ENCODE peak calls at places on chromosomes 2 and 18, in six cellular contexts. I is mucosa of descending colon, Z is kidney, W is heart left ventricle, K is uterus, R is psoas muscle. V is an unnamed sample.
A peak's percentile ranks its signal among the peaks of the same experiment; 100 is the strongest.

GRCh38 chr2:117411983-117412382 is 402.5 kb upstream of the DDX18 start:
- DNase-seq in I (no peak), Z (no peak), W (no peak), K (no peak), R (no peak), V (no peak)

GRCh38 chr2:240811346-240812300 is 8.4 kb downstream of the KIF1A start:
- DNase-seq in I (no peak), Z (peak; percentile 56), W (peak; percentile 51), K (no peak), R (no peak), V (peak; percentile 51)

GRCh38 chr18:69774831-69775230 is 172.8 kb downstream of the CD226 start:
- DNase-seq in I (no peak), Z (no peak), W (no peak), K (no peak), R (no peak), V (no peak)

GRCh38 chr18:49013961-49014604 is 63.3 kb upstream of the SMAD7 start:
- DNase-seq in I (no peak), Z (peak; percentile 60), W (no peak), K (peak; percentile 7), R (peak; percentile 35), V (peak; percentile 32)

GRCh38 chr2:53286336-53286735 is 481.3 kb upstream of the CHAC2 start:
- DNase-seq in I (no peak), Z (no peak), W (no peak), K (no peak), R (no peak), V (no peak)

GRCh38 chr2:176123847-176124273 is 1.3 kb downstream of the HOXD9 start:
- DNase-seq in I (no peak), Z (peak; percentile 63), W (no peak), K (peak; percentile 31), R (no peak), V (no peak)

GRCh38 chr2:134411828-134412638 is 158.2 kb downstream of the MGAT5 start:
- DNase-seq in I (peak; percentile 66), Z (peak; percentile 79), W (no peak), K (peak; percentile 65), R (peak; percentile 69), V (no peak)

GRCh38 chr2:172640389-172640788 is 84.5 kb downstream of the PDK1 start:
- DNase-seq in I (no peak), Z (no peak), W (no peak), K (no peak), R (no peak), V (no peak)

GRCh38 chr2:128394004-128394730 is 75.5 kb upstream of the HS6ST1 start:
- DNase-seq in I (no peak), Z (peak; percentile 61), W (no peak), K (no peak), R (peak; percentile 6), V (peak; percentile 22)

GRCh38 chr2:232230557-232230956 is 148.0 kb upstream of the ALPP start:
- DNase-seq in I (no peak), Z (no peak), W (no peak), K (no peak), R (no peak), V (no peak)

GRCh38 chr2:39394427-39395002 is 42.6 kb downstream of the MAP4K3 start:
- DNase-seq in I (no peak), Z (no peak), W (no peak), K (no peak), R (no peak), V (no peak)

GRCh38 chr2:127102464-127103242 is 4.3 kb downstream of the BIN1 start:
- DNase-seq in I (no peak), Z (peak; percentile 54), W (no peak), K (peak; percentile 11), R (peak; percentile 58), V (no peak)

GRCh38 chr2:205892141-205893064 is 193.6 kb downstream of the INO80D start:
- DNase-seq in I (no peak), Z (no peak), W (no peak), K (no peak), R (no peak), V (no peak)

GRCh38 chr18:26546170-26546874 is 2.0 kb downstream of the KCTD1 start:
- DNase-seq in I (no peak), Z (no peak), W (no peak), K (no peak), R (no peak), V (no peak)

GRCh38 chr2:99562516-99562915 is 72.7 kb upstream of the REV1 start:
- DNase-seq in I (no peak), Z (no peak), W (no peak), K (no peak), R (no peak), V (no peak)

GRCh38 chr18:62935994-62936393 is 220.7 kb downstream of the PHLPP1 start:
- DNase-seq in I (no peak), Z (no peak), W (no peak), K (no peak), R (no peak), V (no peak)

GRCh38 chr2:26519396-26519991 is 41.6 kb upstream of the OTOF start:
- DNase-seq in I (no peak), Z (no peak), W (no peak), K (no peak), R (no peak), V (no peak)

GRCh38 chr2:169082995-169083394 is 13.6 kb downstream of the DHRS9 start:
- DNase-seq in I (no peak), Z (no peak), W (no peak), K (no peak), R (no peak), V (no peak)

GRCh38 chr18:9516437-9517064 is 41.2 kb downstream of the RALBP1 start:
- DNase-seq in I (no peak), Z (no peak), W (no peak), K (no peak), R (no peak), V (no peak)

GRCh38 chr18:26429535-26429934 is 118.8 kb downstream of the KCTD1 start:
- DNase-seq in I (no peak), Z (no peak), W (no peak), K (no peak), R (no peak), V (no peak)

GRCh38 chr2:115609978-115610377 is 1167.5 kb downstream of the DPP10 start:
- DNase-seq in I (no peak), Z (no peak), W (no peak), K (no peak), R (no peak), V (no peak)

GRCh38 chr18:59957957-59958356 is 58.2 kb downstream of the PMAIP1 start:
- DNase-seq in I (peak; percentile 55), Z (no peak), W (no peak), K (no peak), R (no peak), V (no peak)

GRCh38 chr18:75438891-75439290 is 11.4 kb upstream of the SMIM21 start:
- DNase-seq in I (no peak), Z (no peak), W (no peak), K (no peak), R (no peak), V (no peak)

GRCh38 chr2:192016265-192016664 is 169.4 kb upstream of the CAVIN2 start:
- DNase-seq in I (no peak), Z (no peak), W (no peak), K (no peak), R (no peak), V (no peak)

GRCh38 chr2:23530121-23530908 is 145.3 kb downstream of the KLHL29 start:
- DNase-seq in I (no peak), Z (no peak), W (no peak), K (no peak), R (no peak), V (no peak)

GRCh38 chr2:96129528-96130120 is 8.7 kb downstream of the ASTL start:
- DNase-seq in I (no peak), Z (no peak), W (no peak), K (no peak), R (no peak), V (no peak)

DNA sequence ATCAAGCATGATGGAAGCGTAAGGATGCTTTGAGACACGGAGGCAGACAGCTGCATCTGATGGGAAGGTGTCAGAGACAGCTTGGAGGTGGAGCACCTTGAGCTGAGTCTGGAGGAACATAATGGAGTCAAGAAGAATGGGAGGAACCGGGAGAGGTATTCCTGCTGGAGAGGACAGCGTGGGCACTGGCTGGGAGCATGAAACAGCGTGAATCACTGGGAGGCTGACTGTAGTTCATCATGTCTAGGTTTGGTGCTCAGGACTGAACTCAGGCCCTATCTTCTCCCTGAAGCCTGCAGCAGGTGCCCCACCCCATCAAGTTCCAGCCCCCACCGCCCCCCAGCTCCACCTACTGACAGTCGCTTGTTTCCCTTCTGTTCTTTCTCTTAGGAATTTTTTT is 98.6 kb downstream of the TMEM17 start:
- DNase-seq in I (no peak), Z (no peak), W (no peak), K (no peak), R (no peak), V (no peak)
- TF ChIP-seq CTCF in I (no peak), Z (no peak), W (no peak), K (no peak), R (no peak), V (no peak)

DNA sequence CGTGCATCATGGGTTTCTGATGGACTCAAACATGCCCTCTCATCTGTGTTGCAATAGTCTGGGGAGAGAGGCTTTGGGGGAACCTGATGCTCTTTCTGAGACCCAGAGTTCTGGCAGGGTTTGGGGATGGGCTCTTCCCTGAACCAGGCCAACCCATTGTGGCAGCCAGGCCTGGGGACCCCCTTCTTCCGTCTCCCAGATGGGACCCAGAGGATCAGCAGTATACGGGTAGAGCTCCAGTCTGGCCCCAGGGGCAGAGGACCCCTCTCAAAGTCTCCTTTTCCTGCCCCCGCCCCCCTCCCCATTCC is 333.7 kb downstream of the DYSF start:
- DNase-seq in I (no peak), Z (no peak), W (no peak), K (no peak), R (no peak), V (no peak)
- TF ChIP-seq CTCF in I (no peak), Z (no peak), W (no peak), K (no peak), R (no peak), V (no peak)

DNA sequence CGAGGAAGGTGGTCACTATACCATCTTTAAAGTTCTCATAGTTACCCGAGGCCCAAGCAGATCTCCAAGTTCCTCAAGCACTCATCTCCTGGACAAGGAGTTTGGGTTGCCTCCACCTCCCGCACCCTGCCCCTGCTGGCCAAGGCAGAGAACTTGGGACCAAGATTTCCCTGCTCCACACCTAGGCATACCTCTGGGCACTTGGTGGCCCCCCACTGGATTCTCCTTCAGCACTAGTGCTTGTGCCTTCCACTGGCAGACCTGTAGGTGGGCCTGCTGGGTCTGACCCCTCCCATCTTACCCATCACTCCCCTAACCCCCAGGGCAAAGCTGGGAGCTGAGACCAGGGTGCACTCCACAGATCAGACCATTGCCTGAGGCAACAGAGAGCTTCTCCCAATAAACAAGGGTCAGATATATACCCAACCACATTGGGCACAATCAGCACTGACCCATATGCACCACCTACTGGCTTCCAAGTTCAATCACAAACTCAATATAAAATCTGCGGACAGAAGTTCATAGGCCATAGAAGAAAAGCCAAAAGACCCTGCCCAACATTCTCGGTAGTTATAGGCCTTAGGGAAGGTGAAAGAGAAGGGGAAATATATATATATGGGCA is 244.2 kb downstream of the EXOC6B start:
- DNase-seq in I (no peak), Z (no peak), W (no peak), K (no peak), R (no peak), V (no peak)
- TF ChIP-seq CTCF in I (no peak), Z (no peak), W (no peak), K (no peak), R (no peak), V (no peak)

DNA sequence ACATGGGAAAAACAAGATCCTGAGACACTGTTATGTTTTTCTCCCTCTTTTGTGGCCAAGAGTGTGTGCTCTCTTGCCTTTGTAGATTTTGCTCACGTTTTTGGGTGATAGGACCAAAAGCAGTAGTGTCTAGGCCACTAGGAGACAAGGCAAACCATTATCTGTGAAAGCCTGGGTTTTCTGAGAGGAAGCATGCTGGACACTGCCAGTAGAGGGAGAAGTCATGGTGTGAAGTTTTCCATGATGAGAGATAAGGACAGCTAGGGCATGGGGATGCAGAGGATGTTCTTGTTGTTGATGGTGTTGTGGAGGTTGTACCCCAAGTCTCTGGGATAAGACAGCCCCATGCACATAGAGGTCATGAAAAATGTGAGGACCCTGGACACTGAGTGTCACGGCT is 285.3 kb downstream of the SOX11 start:
- DNase-seq in I (no peak), Z (no peak), W (no peak), K (no peak), R (no peak), V (no peak)
- TF ChIP-seq CTCF in I (no peak), Z (no peak), W (no peak), K (no peak), R (no peak), V (no peak)